ENCODE peak calls at places on chromosomes 5 and 9, in nine cellular contexts. U is fibroblast of mammary gland; S is epithelial cell of esophagus; D is brain microvascular endothelial cell; V is right cardiac atrium; G is CD8-positive, alpha-beta memory T cell; F is fibroblast of lung; C is stomach; K is retinal pigment epithelial cell. Y is an unnamed sample.

GRCh38 chr9:124483481-124483880 is 23.7 kb downstream of the NR5A1 start:
- DNase-seq in U (no peak), F (no peak), G (no peak), V (no peak), C (no peak), K (no peak), S (no peak), D (no peak), Y (no peak)

GRCh38 chr9:123997665-123998277 is 13.8 kb upstream of the LHX2 start:
- DNase-seq in V (peak; percentile 61), D (peak; percentile 16), U (peak; percentile 16), S (peak; percentile 80), C (no peak), F (no peak), G (no peak), K (no peak), Y (no peak)

GRCh38 chr5:57666582-57666981 is 184.0 kb upstream of the ACTBL2 start:
- DNase-seq in S (peak; percentile 47), U (no peak), C (no peak), D (no peak), G (no peak), V (no peak), K (no peak), F (no peak), Y (no peak)

GRCh38 chr5:110258460-110258859 is 468.0 kb downstream of the TMEM232 start:
- DNase-seq in F (peak; percentile 84), D (peak; percentile 22), S (peak; percentile 74), C (no peak), K (peak; percentile 66), U (peak; percentile 67), V (no peak), G (no peak), Y (peak; percentile 6)

GRCh38 chr9:133184971-133185370 is 21.3 kb upstream of the GBGT1 start:
- DNase-seq in V (no peak), D (peak; percentile 70), K (no peak), C (peak; percentile 46), F (peak; percentile 72), G (peak; percentile 13), S (peak; percentile 73), U (peak; percentile 70), Y (peak; percentile 18)

GRCh38 chr5:154753792-154754191 is 1.4 kb upstream of the LARP1 start:
- DNase-seq in S (peak; percentile 61), V (peak; percentile 80), F (peak; percentile 95), K (peak; percentile 95), G (no peak), U (peak; percentile 93), D (peak; percentile 86), C (peak; percentile 71), Y (no peak)

GRCh38 chr5:78549043-78549442 is 99.5 kb downstream of the LHFPL2 start:
- DNase-seq in G (no peak), C (no peak), D (no peak), F (no peak), K (no peak), V (peak; percentile 65), S (no peak), U (peak; percentile 80), Y (no peak)

GRCh38 chr9:125409637-125410521 is 148.3 kb downstream of the GAPVD1 start:
- DNase-seq in F (peak; percentile 69), D (peak; percentile 40), C (no peak), S (peak; percentile 62), G (peak; percentile 9), U (peak; percentile 50), V (no peak), K (no peak), Y (no peak)

GRCh38 chr9:93200989-93201339 is 17.0 kb downstream of the WNK2 start:
- DNase-seq in K (no peak), S (no peak), D (no peak), U (no peak), V (no peak), F (no peak), G (no peak), C (no peak), Y (no peak)

GRCh38 chr5:79954620-79955019 is 36.4 kb downstream of the MTX3 start:
- DNase-seq in U (peak; percentile 46), K (no peak), V (no peak), D (no peak), S (no peak), G (no peak), F (no peak), C (no peak), Y (no peak)

GRCh38 chr5:43432486-43433365 is 20.5 kb upstream of the CCL28 start:
- DNase-seq in F (peak; percentile 90), C (peak; percentile 86), K (peak; percentile 48), S (peak; percentile 98), D (peak; percentile 57), G (no peak), U (peak; percentile 86), V (peak; percentile 76), Y (peak; percentile 96)

GRCh38 chr5:148973455-148973854 is 89.4 kb downstream of the SH3TC2 start:
- DNase-seq in K (no peak), C (no peak), D (no peak), F (peak; percentile 33), U (peak; percentile 73), S (peak; percentile 25), V (no peak), G (no peak), Y (no peak)

GRCh38 chr9:98819231-98819630 is 11.8 kb downstream of the GALNT12 start:
- DNase-seq in F (no peak), S (no peak), C (no peak), V (no peak), U (no peak), K (no peak), G (no peak), D (no peak), Y (no peak)
- H3K4me3 ChIP-seq in F (no peak overlapping the region), S (no peak overlapping the region), C (no peak overlapping the region), V (no peak overlapping the region), U (no peak overlapping the region), K (no peak overlapping the region), G (no peak overlapping the region), D (no peak overlapping the region), Y (no peak overlapping the region)

GRCh38 chr5:123517479-123517878 is 5.5 kb downstream of the CSNK1G3 start:
- DNase-seq in S (no peak), G (no peak), V (no peak), K (no peak), C (no peak), D (no peak), U (no peak), F (no peak), Y (no peak)

GRCh38 chr5:123514615-123515355 is 2.8 kb downstream of the CSNK1G3 start:
- DNase-seq in S (no peak), G (no peak), C (no peak), U (no peak), F (no peak), K (no peak), D (no peak), V (no peak), Y (no peak)

GRCh38 chr5:123515904-123516303 is 3.9 kb downstream of the CSNK1G3 start:
- DNase-seq in V (no peak), K (no peak), D (no peak), F (no peak), U (no peak), G (no peak), S (no peak), C (no peak), Y (no peak)

GRCh38 chr5:123520677-123521247 is 8.8 kb downstream of the CSNK1G3 start:
- DNase-seq in C (no peak), U (no peak), G (no peak), D (no peak), V (no peak), F (no peak), K (no peak), S (no peak), Y (no peak)

GRCh38 chr5:123518111-123518510 is 6.1 kb downstream of the CSNK1G3 start:
- DNase-seq in C (no peak), K (no peak), S (no peak), D (no peak), V (no peak), F (no peak), G (no peak), U (no peak), Y (no peak)
- H3K4me3 ChIP-seq in C (no peak overlapping the region), K (no peak overlapping the region), S (no peak overlapping the region), D (no peak overlapping the region), V (no peak overlapping the region), F (no peak overlapping the region), G (no peak overlapping the region), U (no peak overlapping the region), Y (no peak overlapping the region)

GRCh38 chr5:181027452-181028031 is 12.5 kb upstream of the BTNL9 start:
- DNase-seq in F (no peak), V (no peak), D (no peak), C (no peak), U (no peak), G (no peak), K (no peak), S (no peak), Y (no peak)
- H3K4me3 ChIP-seq in F (no peak overlapping the region), V (no peak overlapping the region), D (no peak overlapping the region), C (no peak overlapping the region), U (no peak overlapping the region), G (no peak overlapping the region), K (no peak overlapping the region), S (no peak overlapping the region), Y (no peak overlapping the region)

DNA sequence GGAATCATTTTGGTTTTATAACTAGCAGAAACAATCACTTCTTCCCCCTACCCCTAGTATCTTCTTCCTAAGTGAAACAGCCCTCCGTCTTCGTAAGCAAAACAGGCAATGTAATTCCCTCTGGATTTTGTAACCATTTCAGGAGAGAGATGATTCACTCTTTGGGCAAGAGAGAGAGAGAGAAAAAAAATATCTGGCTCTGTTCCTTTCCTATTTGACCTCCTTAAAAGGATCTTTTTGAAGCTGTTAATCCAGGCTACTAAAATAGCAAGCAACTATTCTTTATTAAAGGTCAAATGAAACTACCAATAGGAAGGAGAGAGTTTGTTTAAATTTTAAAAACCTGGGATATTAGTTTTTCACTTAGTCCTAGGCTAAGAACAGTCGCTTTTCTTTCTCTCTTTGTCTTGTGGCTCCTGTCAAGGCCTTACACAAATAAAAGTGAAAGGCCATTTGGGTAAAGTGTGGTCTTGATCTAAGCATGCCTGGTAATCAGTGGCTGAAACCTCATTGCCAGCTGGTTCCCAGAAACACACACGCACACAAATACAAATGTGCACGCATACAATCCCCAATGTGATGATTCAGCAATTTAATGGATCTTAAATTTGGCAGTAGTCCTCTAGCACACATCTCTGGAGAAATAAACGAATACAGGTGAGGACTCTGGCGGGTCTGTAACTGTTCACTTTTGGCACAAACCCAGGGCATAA is 70.2 kb downstream of the PRUNE2 start:
- DNase-seq in U (peak; percentile 97), K (no peak), D (peak; percentile 38), S (peak; percentile 39), F (peak; percentile 94), G (no peak), V (peak; percentile 24), C (no peak), Y (peak; percentile 74)
- H3K4me3 ChIP-seq in U (peak overlapping the region; percentile 5), K (no peak overlapping the region), D (no peak overlapping the region), S (no peak overlapping the region), F (peak overlapping the region; percentile 24), G (no peak overlapping the region), V (no peak overlapping the region), C (no peak overlapping the region), Y (no peak overlapping the region)